ENCODE peak calls at places on chromosomes 5 and 9, in six cellular contexts. H is HepG2, X is K562, G is HCT116, R is GM12878, T is H1. U is an unnamed sample.

GRCh38 chr5:177382423-177383029 is 1.7 kb upstream of the SLC34A1 start:
- DNase-seq in H (no peak), X (no peak), G (no peak), R (no peak), T (no peak), U (peak)

GRCh38 chr9:74499111-74499601 is 2.0 kb downstream of the RORB start:
- DNase-seq in H (no peak), X (no peak), G (no peak), R (no peak), T (no peak), U (peak)

GRCh38 chr5:98775246-98775961 is 1.9 kb downstream of the RGMB start:
- DNase-seq in H (no peak), X (no peak), G (no peak), R (no peak), T (no peak), U (no peak)

GRCh38 chr5:107631805-107632362 is 38.9 kb downstream of the EFNA5 start:
- DNase-seq in H (no peak), X (no peak), G (no peak), R (no peak), T (no peak), U (no peak)

GRCh38 chr9:103802068-103802467 is 292.0 kb upstream of the SMC2 start:
- DNase-seq in H (no peak), X (no peak), G (no peak), R (no peak), T (no peak), U (no peak)

GRCh38 chr5:90504743-90505142 is 24.6 kb downstream of the LYSMD3 start:
- DNase-seq in H (no peak), X (no peak), G (no peak), R (no peak), T (no peak), U (no peak)

GRCh38 chr9:12880406-12881016 is 105.7 kb downstream of the LURAP1L start:
- DNase-seq in H (no peak), X (no peak), G (no peak), R (no peak), T (no peak), U (peak)

GRCh38 chr5:90548069-90548593 is 10.5 kb upstream of the ADGRV1 start:
- DNase-seq in H (peak), X (peak), G (peak), R (no peak), T (no peak), U (no peak)

GRCh38 chr9:745761-746414 is 95.6 kb upstream of the DMRT1 start:
- DNase-seq in H (peak), X (no peak), G (no peak), R (no peak), T (no peak), U (no peak)

GRCh38 chr5:114407783-114408182 is 45.9 kb downstream of the KCNN2 start:
- DNase-seq in H (no peak), X (no peak), G (no peak), R (peak), T (no peak), U (no peak)

GRCh38 chr9:71647094-71647591 is 121.2 kb downstream of the CEMIP2 start:
- DNase-seq in H (no peak), X (peak), G (peak), R (peak), T (no peak), U (no peak)

GRCh38 chr5:139636207-139636792 is 11.8 kb upstream of the CXXC5 start:
- DNase-seq in H (no peak), X (no peak), G (no peak), R (peak), T (no peak), U (peak)

GRCh38 chr5:170737591-170737990 is 45.9 kb upstream of the GABRP start:
- DNase-seq in H (no peak), X (no peak), G (no peak), R (no peak), T (no peak), U (no peak)

GRCh38 chr5:106966686-106967315 is 703.9 kb downstream of the EFNA5 start:
- DNase-seq in H (no peak), X (no peak), G (no peak), R (no peak), T (no peak), U (no peak)

GRCh38 chr5:135466178-135467050 is 14.3 kb upstream of the TIFAB start:
- DNase-seq in H (peak), X (peak), G (peak), R (no peak), T (no peak), U (peak)

GRCh38 chr9:112884721-112885120 is 6.0 kb downstream of the SLC46A2 start:
- DNase-seq in H (no peak), X (no peak), G (no peak), R (no peak), T (no peak), U (no peak)

GRCh38 chr5:119117237-119117636 is 46.4 kb downstream of the DMXL1 start:
- DNase-seq in H (no peak), X (no peak), G (no peak), R (no peak), T (no peak), U (no peak)

GRCh38 chr9:91836515-91836914 is 113.5 kb downstream of the ROR2 start:
- DNase-seq in H (no peak), X (no peak), G (no peak), R (no peak), T (no peak), U (no peak)
- TF ChIP-seq JUND in H (no peak), X (no peak), G (no peak), R (no peak), T (no peak), U (no peak)

DNA sequence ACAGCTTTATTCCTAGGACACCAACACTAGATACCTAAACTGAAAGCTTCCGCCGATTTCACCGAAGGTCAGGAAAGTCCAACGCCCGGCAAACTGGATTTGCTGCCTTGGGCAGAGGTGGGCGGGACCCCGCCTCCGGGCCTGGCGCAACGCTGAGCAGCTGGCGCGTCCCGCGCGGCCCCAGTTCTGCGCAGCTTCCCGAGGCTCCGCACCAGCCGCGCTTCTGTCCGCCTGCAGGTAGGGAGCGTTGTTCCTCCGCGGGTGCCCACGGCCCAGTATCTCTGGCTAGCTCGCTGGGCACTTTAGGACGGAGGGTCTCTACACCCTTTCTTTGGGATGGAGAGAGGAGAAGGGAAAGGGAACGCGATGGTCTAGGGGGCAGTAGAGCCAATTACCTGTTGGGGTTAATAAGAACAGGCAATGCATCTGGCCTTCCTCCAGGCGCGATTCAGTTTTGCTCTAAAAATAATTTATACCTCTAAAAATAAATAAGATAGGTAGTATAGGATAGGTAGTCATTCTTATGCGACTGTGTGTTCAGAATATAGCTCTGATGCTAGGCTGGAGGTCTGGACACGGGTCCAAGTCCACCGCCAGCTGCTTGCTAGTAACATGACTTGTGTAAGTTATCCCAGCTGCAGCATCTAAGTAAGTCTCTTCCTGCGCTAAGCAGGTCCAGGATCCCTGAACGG is at the start of gene CD274:
- DNase-seq in H (peak), X (peak), G (peak), R (no peak), T (peak), U (peak)
- TF ChIP-seq POLR2AphosphoS5 in H (no peak), X (no peak), G (peak), R (peak), T (no peak), U (peak)

DNA sequence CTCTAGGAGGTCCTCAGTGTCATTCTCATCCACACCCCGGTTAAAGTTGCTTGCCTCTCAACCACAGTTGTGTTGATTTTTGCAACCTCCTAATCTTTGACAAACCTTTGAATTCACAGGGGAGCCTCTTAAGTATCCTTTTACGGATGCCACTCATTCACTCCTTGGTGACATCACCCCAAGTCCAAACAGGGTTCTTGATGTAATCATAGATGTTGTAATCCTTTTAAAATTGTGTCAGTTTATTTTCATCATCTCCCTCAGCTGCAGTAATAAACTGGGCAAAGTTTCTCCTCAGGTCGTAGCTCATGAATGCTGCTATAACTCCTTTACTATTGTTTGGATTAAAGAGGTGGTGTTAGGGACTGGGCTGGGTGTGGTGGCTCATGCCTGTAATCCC is 637.2 kb upstream of the NUDT12 start:
- DNase-seq in H (no peak), X (no peak), G (no peak), R (no peak), T (no peak), U (no peak)
- TF ChIP-seq JUND in H (no peak), X (no peak), G (no peak), R (no peak), T (no peak), U (no peak)

GRCh38 chr5:92800360-92800759 is 780.7 kb downstream of the NR2F1-AS1 start:
- DNase-seq in H (no peak), X (no peak), G (no peak), R (no peak), T (no peak), U (peak)
- TF ChIP-seq POLR2AphosphoS5 in H (no peak), X (no peak), G (no peak), R (no peak), T (no peak), U (no peak)

GRCh38 chr9:132820545-132820944 is 57.5 kb downstream of the AK8 start:
- DNase-seq in H (no peak), X (no peak), G (no peak), R (no peak), T (no peak), U (peak)
- TF ChIP-seq JUND in H (no peak), X (no peak), G (no peak), R (no peak), T (no peak), U (no peak)

GRCh38 chr5:88667187-88668141 is 215.5 kb downstream of the MEF2C start:
- DNase-seq in H (no peak), X (no peak), G (no peak), R (no peak), T (no peak), U (no peak)
- TF ChIP-seq POLR2AphosphoS5 in H (no peak), X (no peak), G (no peak), R (no peak), T (no peak), U (no peak)

GRCh38 chr9:94630833-94631232 is 8.5 kb downstream of the FBP1 start:
- DNase-seq in H (no peak), X (no peak), G (no peak), R (no peak), T (no peak), U (no peak)
- TF ChIP-seq JUND in H (no peak), X (no peak), G (no peak), R (no peak), T (no peak), U (no peak)

DNA sequence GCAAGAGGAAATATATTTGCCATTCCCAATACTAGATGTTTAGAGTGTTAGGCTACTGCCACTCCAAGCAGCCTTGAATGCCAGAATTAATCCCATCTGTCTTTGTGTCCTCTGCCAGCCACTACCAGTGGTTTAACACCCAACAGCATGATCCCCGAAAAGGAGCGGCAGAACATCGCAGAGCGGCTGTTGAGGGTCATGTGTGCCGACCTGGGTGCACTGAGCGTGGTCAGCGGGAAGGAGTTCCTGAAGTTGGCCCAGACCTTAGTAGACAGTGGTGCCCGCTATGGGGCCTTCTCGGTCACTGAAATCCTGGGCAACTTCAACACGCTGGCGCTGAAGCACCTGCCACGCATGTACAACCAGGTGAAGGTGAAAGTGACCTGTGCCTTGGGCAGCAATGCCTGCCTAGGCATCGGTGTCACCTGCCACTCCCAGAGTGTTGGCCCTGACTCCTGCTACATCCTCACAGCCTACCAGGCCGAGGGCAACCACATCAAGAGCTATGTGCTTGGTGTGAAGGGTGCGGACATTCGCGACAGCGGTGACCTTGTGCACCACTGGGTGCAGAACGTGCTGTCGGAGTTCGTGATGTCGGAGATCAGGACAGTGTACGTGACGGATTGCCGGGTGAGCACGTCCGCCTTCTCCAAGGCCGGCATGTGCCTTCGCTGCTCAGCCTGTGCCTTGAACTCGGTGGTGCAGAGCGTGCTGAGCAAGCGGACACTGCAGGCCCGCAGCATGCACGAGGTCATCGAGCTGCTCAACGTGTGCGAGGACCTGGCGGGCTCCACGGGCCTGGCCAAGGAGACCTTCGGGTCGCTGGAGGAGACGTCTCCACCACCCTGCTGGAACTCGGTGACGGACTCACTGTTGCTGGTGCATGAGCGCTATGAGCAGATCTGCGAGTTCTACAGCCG is 29.3 kb downstream of the AMBP start:
- DNase-seq in H (no peak), X (no peak), G (no peak), R (no peak), T (no peak), U (no peak)
- TF ChIP-seq POLR2AphosphoS5 in H (no peak), X (no peak), G (no peak), R (no peak), T (no peak), U (no peak)

GRCh38 chr9:29311221-29311620 is 1737.9 kb upstream of the C9orf72 start:
- DNase-seq in H (no peak), X (no peak), G (no peak), R (no peak), T (no peak), U (no peak)
- TF ChIP-seq JUND in H (no peak), X (no peak), G (no peak), R (no peak), T (no peak), U (peak)

GRCh38 chr9:25322138-25322537 is 356.1 kb downstream of the TUSC1 start:
- DNase-seq in H (no peak), X (no peak), G (no peak), R (no peak), T (no peak), U (no peak)
- TF ChIP-seq POLR2AphosphoS5 in H (no peak), X (no peak), G (no peak), R (no peak), T (no peak), U (no peak)

U was measured in SK-N-SH.